ENCODE peak calls at places on chromosomes 16 and 17, in ten cellular contexts. One of them, this sample, is unnamed.

GRCh38 chr16:8999800-9000199 is 36.1 kb upstream of the USP7 start:
- DNase-seq in thoracic aorta: no peak
- DNase-seq in uterus: no peak
- DNase-seq in tibial nerve: no peak
- DNase-seq in right atrium auricular region: no peak
- DNase-seq in sigmoid colon: no peak
- DNase-seq in cardiac muscle cell: no peak
- DNase-seq in fibroblast of lung: no peak
- DNase-seq in ascending aorta: no peak
- DNase-seq in mammary epithelial cell: no peak
- DNase-seq in this sample: no peak

GRCh38 chr17:77445908-77446535 is 305.3 kb downstream of the SEC14L1 start:
- DNase-seq in thoracic aorta: no peak
- DNase-seq in uterus: no peak
- DNase-seq in tibial nerve: no peak
- DNase-seq in right atrium auricular region: no peak
- DNase-seq in sigmoid colon: no peak
- DNase-seq in cardiac muscle cell: peak; percentile 79
- DNase-seq in fibroblast of lung: peak; percentile 59
- DNase-seq in ascending aorta: no peak
- DNase-seq in mammary epithelial cell: no peak
- DNase-seq in this sample: no peak

GRCh38 chr17:41301916-41302901 is at the start of gene KRTAP29-1:
- DNase-seq in thoracic aorta: no peak
- DNase-seq in uterus: no peak
- DNase-seq in tibial nerve: no peak
- DNase-seq in right atrium auricular region: no peak
- DNase-seq in sigmoid colon: no peak
- DNase-seq in cardiac muscle cell: no peak
- DNase-seq in fibroblast of lung: no peak
- DNase-seq in ascending aorta: no peak
- DNase-seq in mammary epithelial cell: no peak
- DNase-seq in this sample: no peak

GRCh38 chr17:65799454-65799853 is 238.0 kb upstream of the AXIN2 start:
- DNase-seq in thoracic aorta: no peak
- DNase-seq in uterus: no peak
- DNase-seq in tibial nerve: no peak
- DNase-seq in right atrium auricular region: no peak
- DNase-seq in sigmoid colon: no peak
- DNase-seq in cardiac muscle cell: no peak
- DNase-seq in fibroblast of lung: no peak
- DNase-seq in ascending aorta: no peak
- DNase-seq in mammary epithelial cell: no peak
- DNase-seq in this sample: no peak

GRCh38 chr16:55471448-55472097 is 7.4 kb upstream of the MMP2 start:
- DNase-seq in thoracic aorta: no peak
- DNase-seq in uterus: no peak
- DNase-seq in tibial nerve: no peak
- DNase-seq in right atrium auricular region: no peak
- DNase-seq in sigmoid colon: no peak
- DNase-seq in cardiac muscle cell: peak; percentile 81
- DNase-seq in fibroblast of lung: peak; percentile 92
- DNase-seq in ascending aorta: peak; percentile 44
- DNase-seq in mammary epithelial cell: peak; percentile 77
- DNase-seq in this sample: no peak

GRCh38 chr17:73533127-73533526 is 111.1 kb downstream of the SDK2 start:
- DNase-seq in thoracic aorta: no peak
- DNase-seq in uterus: no peak
- DNase-seq in tibial nerve: no peak
- DNase-seq in right atrium auricular region: peak; percentile 65
- DNase-seq in sigmoid colon: no peak
- DNase-seq in cardiac muscle cell: no peak
- DNase-seq in fibroblast of lung: no peak
- DNase-seq in ascending aorta: no peak
- DNase-seq in mammary epithelial cell: no peak
- DNase-seq in this sample: no peak

GRCh38 chr17:72514321-72514861 is 393.6 kb downstream of the SOX9 start:
- DNase-seq in thoracic aorta: no peak
- DNase-seq in uterus: no peak
- DNase-seq in tibial nerve: no peak
- DNase-seq in right atrium auricular region: no peak
- DNase-seq in sigmoid colon: no peak
- DNase-seq in cardiac muscle cell: peak; percentile 43
- DNase-seq in fibroblast of lung: peak; percentile 82
- DNase-seq in ascending aorta: no peak
- DNase-seq in mammary epithelial cell: no peak
- DNase-seq in this sample: no peak

GRCh38 chr16:55539049-55539448 is 27.4 kb upstream of the CAPNS2 start:
- DNase-seq in thoracic aorta: no peak
- DNase-seq in uterus: no peak
- DNase-seq in tibial nerve: no peak
- DNase-seq in right atrium auricular region: no peak
- DNase-seq in sigmoid colon: no peak
- DNase-seq in cardiac muscle cell: peak; percentile 68
- DNase-seq in fibroblast of lung: no peak
- DNase-seq in ascending aorta: no peak
- DNase-seq in mammary epithelial cell: peak; percentile 62
- DNase-seq in this sample: no peak

GRCh38 chr17:82104797-82105416 is 6.9 kb upstream of the FASN start:
- DNase-seq in thoracic aorta: no peak
- DNase-seq in uterus: no peak
- DNase-seq in tibial nerve: no peak
- DNase-seq in right atrium auricular region: no peak
- DNase-seq in sigmoid colon: no peak
- DNase-seq in cardiac muscle cell: no peak
- DNase-seq in fibroblast of lung: no peak
- DNase-seq in ascending aorta: no peak
- DNase-seq in mammary epithelial cell: no peak
- DNase-seq in this sample: no peak

GRCh38 chr17:8220783-8221662 is 10.6 kb upstream of the AURKB start:
- DNase-seq in thoracic aorta: peak; percentile 82
- DNase-seq in uterus: peak; percentile 94
- DNase-seq in tibial nerve: peak; percentile 96
- DNase-seq in right atrium auricular region: peak; percentile 97
- DNase-seq in sigmoid colon: peak; percentile 96
- DNase-seq in cardiac muscle cell: peak; percentile 92
- DNase-seq in fibroblast of lung: peak; percentile 91
- DNase-seq in ascending aorta: peak; percentile 96
- DNase-seq in mammary epithelial cell: peak; percentile 88
- DNase-seq in this sample: peak; percentile 81
- TF ChIP-seq CTCF in thoracic aorta: no peak
- TF ChIP-seq CTCF in uterus: peak; percentile 12
- TF ChIP-seq CTCF in tibial nerve: no peak
- TF ChIP-seq CTCF in right atrium auricular region: no peak
- TF ChIP-seq CTCF in sigmoid colon: no peak
- TF ChIP-seq CTCF in cardiac muscle cell: no peak
- TF ChIP-seq CTCF in fibroblast of lung: no peak
- TF ChIP-seq CTCF in ascending aorta: no peak
- TF ChIP-seq CTCF in mammary epithelial cell: no peak
- TF ChIP-seq CTCF in this sample: no peak

DNA sequence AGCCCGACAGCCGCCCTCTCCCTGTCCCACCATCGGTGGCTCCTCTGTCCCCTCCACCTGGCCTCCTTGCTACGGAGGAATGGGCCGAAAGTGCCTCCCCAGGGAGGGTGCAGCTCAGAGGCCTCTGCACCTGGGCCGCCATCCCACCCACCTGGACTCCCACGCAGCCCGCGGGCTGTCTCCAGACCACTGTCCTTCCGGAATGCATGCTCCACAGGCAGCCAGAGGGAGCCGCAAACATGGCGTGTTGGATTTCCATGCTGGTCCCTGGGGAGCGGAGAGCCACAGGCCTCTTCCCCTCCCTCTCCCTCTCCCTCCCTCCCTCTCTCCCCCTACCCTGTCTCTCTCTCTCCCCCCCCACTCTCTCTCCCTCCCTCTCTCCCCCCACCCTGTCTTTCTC is 3.0 kb downstream of the SSTR5 start:
- DNase-seq in thoracic aorta: no peak
- DNase-seq in uterus: no peak
- DNase-seq in tibial nerve: no peak
- DNase-seq in right atrium auricular region: no peak
- DNase-seq in sigmoid colon: no peak
- DNase-seq in cardiac muscle cell: no peak
- DNase-seq in fibroblast of lung: no peak
- DNase-seq in ascending aorta: no peak
- DNase-seq in mammary epithelial cell: no peak
- DNase-seq in this sample: no peak
- H3K27me3 ChIP-seq in thoracic aorta: peaks cover 8% of the 10 kb centered on the region
- H3K27me3 ChIP-seq in uterus: peaks cover 42% of the 10 kb centered on the region
- H3K27me3 ChIP-seq in tibial nerve: peaks cover 94% of the 10 kb centered on the region
- H3K27me3 ChIP-seq in right atrium auricular region: peaks cover 26% of the 10 kb centered on the region
- H3K27me3 ChIP-seq in sigmoid colon: peaks cover 85% of the 10 kb centered on the region
- H3K27me3 ChIP-seq in cardiac muscle cell: peaks cover 39% of the 10 kb centered on the region
- H3K27me3 ChIP-seq in fibroblast of lung: no peaks in the 10 kb centered on the region
- H3K27me3 ChIP-seq in ascending aorta: peaks cover 13% of the 10 kb centered on the region
- H3K27me3 ChIP-seq in mammary epithelial cell: peaks cover 17% of the 10 kb centered on the region
- H3K27me3 ChIP-seq in this sample: peaks cover 2% of the 10 kb centered on the region

GRCh38 chr16:80992676-80993292 is 13.9 kb downstream of the CMC2 start:
- DNase-seq in thoracic aorta: no peak
- DNase-seq in uterus: no peak
- DNase-seq in tibial nerve: no peak
- DNase-seq in right atrium auricular region: no peak
- DNase-seq in sigmoid colon: no peak
- DNase-seq in cardiac muscle cell: peak; percentile 5
- DNase-seq in fibroblast of lung: no peak
- DNase-seq in ascending aorta: no peak
- DNase-seq in mammary epithelial cell: no peak
- DNase-seq in this sample: no peak

GRCh38 chr16:80989801-80990200 is 16.9 kb downstream of the CMC2 start:
- DNase-seq in thoracic aorta: no peak
- DNase-seq in uterus: no peak
- DNase-seq in tibial nerve: no peak
- DNase-seq in right atrium auricular region: no peak
- DNase-seq in sigmoid colon: no peak
- DNase-seq in cardiac muscle cell: no peak
- DNase-seq in fibroblast of lung: no peak
- DNase-seq in ascending aorta: no peak
- DNase-seq in mammary epithelial cell: no peak
- DNase-seq in this sample: no peak

GRCh38 chr16:80990577-80990976 is 16.1 kb downstream of the CMC2 start:
- DNase-seq in thoracic aorta: no peak
- DNase-seq in uterus: no peak
- DNase-seq in tibial nerve: no peak
- DNase-seq in right atrium auricular region: no peak
- DNase-seq in sigmoid colon: no peak
- DNase-seq in cardiac muscle cell: no peak
- DNase-seq in fibroblast of lung: no peak
- DNase-seq in ascending aorta: no peak
- DNase-seq in mammary epithelial cell: no peak
- DNase-seq in this sample: no peak

GRCh38 chr16:80991792-80992430 is 14.8 kb downstream of the CMC2 start:
- DNase-seq in thoracic aorta: no peak
- DNase-seq in uterus: no peak
- DNase-seq in tibial nerve: no peak
- DNase-seq in right atrium auricular region: no peak
- DNase-seq in sigmoid colon: no peak
- DNase-seq in cardiac muscle cell: no peak
- DNase-seq in fibroblast of lung: no peak
- DNase-seq in ascending aorta: no peak
- DNase-seq in mammary epithelial cell: no peak
- DNase-seq in this sample: no peak

DNA sequence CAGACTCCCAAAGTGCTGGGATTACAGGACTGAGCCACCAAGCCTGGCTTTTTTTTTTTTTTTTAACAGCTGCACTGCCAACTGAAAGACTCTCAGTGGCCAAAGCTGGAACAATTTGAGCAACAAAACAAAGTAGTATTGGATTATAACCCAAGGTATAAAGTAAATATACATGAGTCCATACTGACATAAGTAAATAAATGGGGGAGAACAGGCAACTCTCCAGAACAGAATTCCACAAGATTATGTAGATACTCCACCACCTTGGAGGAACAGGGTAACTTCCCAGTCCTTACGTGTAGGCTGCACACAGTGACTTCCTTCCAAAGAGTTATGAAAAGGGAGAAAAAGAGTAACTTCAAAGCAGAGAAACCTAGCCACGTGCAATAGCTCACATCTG is 15.7 kb downstream of the CMC2 start:
- DNase-seq in thoracic aorta: no peak
- DNase-seq in uterus: no peak
- DNase-seq in tibial nerve: no peak
- DNase-seq in right atrium auricular region: no peak
- DNase-seq in sigmoid colon: no peak
- DNase-seq in cardiac muscle cell: no peak
- DNase-seq in fibroblast of lung: no peak
- DNase-seq in ascending aorta: no peak
- DNase-seq in mammary epithelial cell: no peak
- DNase-seq in this sample: no peak
- H3K4me3 ChIP-seq in thoracic aorta: no peak overlapping the region
- H3K4me3 ChIP-seq in uterus: no peak overlapping the region
- H3K4me3 ChIP-seq in tibial nerve: no peak overlapping the region
- H3K4me3 ChIP-seq in right atrium auricular region: no peak overlapping the region
- H3K4me3 ChIP-seq in sigmoid colon: no peak overlapping the region
- H3K4me3 ChIP-seq in cardiac muscle cell: no peak overlapping the region
- H3K4me3 ChIP-seq in fibroblast of lung: no peak overlapping the region
- H3K4me3 ChIP-seq in ascending aorta: no peak overlapping the region
- H3K4me3 ChIP-seq in mammary epithelial cell: no peak overlapping the region
- H3K4me3 ChIP-seq in this sample: no peak overlapping the region

DNA sequence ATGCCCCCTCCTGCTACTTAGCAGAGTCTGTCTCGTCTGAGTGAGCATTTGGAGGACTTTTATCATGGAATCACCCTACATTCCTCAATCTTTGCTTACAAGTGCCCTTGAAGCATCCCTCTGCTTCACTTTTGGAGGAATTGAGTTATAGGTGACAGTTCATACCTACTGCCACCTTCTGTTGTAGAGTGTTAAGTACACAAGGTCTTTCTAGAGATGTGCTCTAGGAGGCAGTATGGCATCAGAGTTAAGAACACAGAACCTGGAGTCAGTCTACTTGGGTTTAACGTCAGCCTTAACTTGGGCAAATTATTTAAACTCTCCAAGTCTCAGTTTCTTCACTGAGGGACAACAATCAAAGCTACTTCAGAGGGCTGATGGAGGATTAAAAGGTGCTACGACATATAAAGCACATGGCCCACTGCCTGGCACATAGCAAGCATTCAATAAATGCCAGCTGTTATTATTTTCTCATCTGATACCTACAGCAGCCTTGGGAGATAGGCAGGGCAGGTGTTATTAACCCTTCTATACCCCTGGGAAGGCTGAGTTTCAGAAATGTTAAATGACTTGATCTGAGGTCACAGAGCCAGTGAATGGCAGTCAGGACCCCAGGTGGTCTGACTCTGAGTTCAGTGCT is 62.2 kb downstream of the UTP18 start:
- DNase-seq in thoracic aorta: no peak
- DNase-seq in uterus: no peak
- DNase-seq in tibial nerve: no peak
- DNase-seq in right atrium auricular region: no peak
- DNase-seq in sigmoid colon: no peak
- DNase-seq in cardiac muscle cell: peak; percentile 51
- DNase-seq in fibroblast of lung: peak; percentile 10
- DNase-seq in ascending aorta: no peak
- DNase-seq in mammary epithelial cell: peak; percentile 39
- DNase-seq in this sample: no peak
- TF ChIP-seq CTCF in thoracic aorta: no peak
- TF ChIP-seq CTCF in uterus: no peak
- TF ChIP-seq CTCF in tibial nerve: no peak
- TF ChIP-seq CTCF in right atrium auricular region: no peak
- TF ChIP-seq CTCF in sigmoid colon: no peak
- TF ChIP-seq CTCF in cardiac muscle cell: peak; percentile 47
- TF ChIP-seq CTCF in fibroblast of lung: peak; percentile 11
- TF ChIP-seq CTCF in ascending aorta: no peak
- TF ChIP-seq CTCF in mammary epithelial cell: peak; percentile 46
- TF ChIP-seq CTCF in this sample: peak; percentile 26